ENCODE peak calls at places on chromosome 14, in eight cellular contexts. One of them, this sample, is unnamed.
A peak's percentile ranks its signal among the peaks of the same experiment; 100 is the strongest.

GRCh38 chr14:71720978-71721624 is 211.1 kb upstream of the RGS6 start:
- DNase-seq in CD4-positive, alpha-beta T cell: no peak
- DNase-seq in A549: peak; percentile 43
- DNase-seq in trophoblast cell: peak; percentile 86
- DNase-seq in right atrium auricular region: no peak
- DNase-seq in cardiac muscle cell: peak; percentile 35
- DNase-seq in right cardiac atrium: no peak
- DNase-seq in PC-9: no peak
- DNase-seq in this sample: no peak

GRCh38 chr14:69887740-69888657 is 8.8 kb downstream of the SMOC1 start:
- DNase-seq in CD4-positive, alpha-beta T cell: no peak
- DNase-seq in A549: no peak
- DNase-seq in trophoblast cell: no peak
- DNase-seq in right atrium auricular region: no peak
- DNase-seq in cardiac muscle cell: no peak
- DNase-seq in right cardiac atrium: no peak
- DNase-seq in PC-9: no peak
- DNase-seq in this sample: peak; percentile 61

GRCh38 chr14:84028205-84028604 is 1501.7 kb upstream of the FLRT2 start:
- DNase-seq in CD4-positive, alpha-beta T cell: no peak
- DNase-seq in A549: no peak
- DNase-seq in trophoblast cell: no peak
- DNase-seq in right atrium auricular region: no peak
- DNase-seq in cardiac muscle cell: no peak
- DNase-seq in right cardiac atrium: no peak
- DNase-seq in PC-9: no peak
- DNase-seq in this sample: no peak

GRCh38 chr14:52840916-52841315 is 49.5 kb upstream of the GNPNAT1 start:
- DNase-seq in CD4-positive, alpha-beta T cell: no peak
- DNase-seq in A549: peak; percentile 33
- DNase-seq in trophoblast cell: no peak
- DNase-seq in right atrium auricular region: peak; percentile 60
- DNase-seq in cardiac muscle cell: no peak
- DNase-seq in right cardiac atrium: peak; percentile 57
- DNase-seq in PC-9: no peak
- DNase-seq in this sample: no peak

GRCh38 chr14:49240383-49240782 is 345.8 kb downstream of the RPS29 start:
- DNase-seq in CD4-positive, alpha-beta T cell: no peak
- DNase-seq in A549: no peak
- DNase-seq in trophoblast cell: peak; percentile 24
- DNase-seq in right atrium auricular region: no peak
- DNase-seq in cardiac muscle cell: no peak
- DNase-seq in right cardiac atrium: no peak
- DNase-seq in PC-9: peak; percentile 69
- DNase-seq in this sample: no peak

GRCh38 chr14:64475585-64476273 is 10.4 kb downstream of the AKAP5 start:
- DNase-seq in CD4-positive, alpha-beta T cell: no peak
- DNase-seq in A549: no peak
- DNase-seq in trophoblast cell: no peak
- DNase-seq in right atrium auricular region: no peak
- DNase-seq in cardiac muscle cell: no peak
- DNase-seq in right cardiac atrium: no peak
- DNase-seq in PC-9: no peak
- DNase-seq in this sample: no peak

GRCh38 chr14:69612014-69612758 is 790 bp downstream of the SUSD6 start:
- DNase-seq in CD4-positive, alpha-beta T cell: peak; percentile 35
- DNase-seq in A549: peak; percentile 27
- DNase-seq in trophoblast cell: no peak
- DNase-seq in right atrium auricular region: no peak
- DNase-seq in cardiac muscle cell: no peak
- DNase-seq in right cardiac atrium: peak; percentile 69
- DNase-seq in PC-9: no peak
- DNase-seq in this sample: no peak

GRCh38 chr14:83534995-83535394 is 1994.9 kb upstream of the FLRT2 start:
- DNase-seq in CD4-positive, alpha-beta T cell: no peak
- DNase-seq in A549: no peak
- DNase-seq in trophoblast cell: no peak
- DNase-seq in right atrium auricular region: no peak
- DNase-seq in cardiac muscle cell: no peak
- DNase-seq in right cardiac atrium: no peak
- DNase-seq in PC-9: no peak
- DNase-seq in this sample: no peak

GRCh38 chr14:36022765-36023415 is 153.6 kb downstream of the PTCSC3 start:
- DNase-seq in CD4-positive, alpha-beta T cell: no peak
- DNase-seq in A549: no peak
- DNase-seq in trophoblast cell: no peak
- DNase-seq in right atrium auricular region: no peak
- DNase-seq in cardiac muscle cell: no peak
- DNase-seq in right cardiac atrium: no peak
- DNase-seq in PC-9: no peak
- DNase-seq in this sample: no peak

GRCh38 chr14:52268191-52269061 is 928 bp downstream of the PTGDR start:
- DNase-seq in CD4-positive, alpha-beta T cell: peak; percentile 2
- DNase-seq in A549: no peak
- DNase-seq in trophoblast cell: no peak
- DNase-seq in right atrium auricular region: no peak
- DNase-seq in cardiac muscle cell: peak; percentile 14
- DNase-seq in right cardiac atrium: peak; percentile 60
- DNase-seq in PC-9: no peak
- DNase-seq in this sample: no peak

GRCh38 chr14:92785601-92786426 is 8.3 kb upstream of the GOLGA5 start:
- DNase-seq in CD4-positive, alpha-beta T cell: no peak
- DNase-seq in A549: no peak
- DNase-seq in trophoblast cell: peak; percentile 70
- DNase-seq in right atrium auricular region: peak; percentile 82
- DNase-seq in cardiac muscle cell: no peak
- DNase-seq in right cardiac atrium: peak; percentile 93
- DNase-seq in PC-9: peak; percentile 69
- DNase-seq in this sample: no peak

GRCh38 chr14:61322011-61322798 is 826 bp downstream of the PRKCH start:
- DNase-seq in CD4-positive, alpha-beta T cell: peak; percentile 38
- DNase-seq in A549: peak; percentile 6
- DNase-seq in trophoblast cell: peak; percentile 74
- DNase-seq in right atrium auricular region: no peak
- DNase-seq in cardiac muscle cell: peak; percentile 12
- DNase-seq in right cardiac atrium: peak; percentile 76
- DNase-seq in PC-9: peak; percentile 71
- DNase-seq in this sample: no peak

GRCh38 chr14:64201296-64201695 is 92.9 kb downstream of the ESR2 start:
- DNase-seq in CD4-positive, alpha-beta T cell: no peak
- DNase-seq in A549: no peak
- DNase-seq in trophoblast cell: no peak
- DNase-seq in right atrium auricular region: no peak
- DNase-seq in cardiac muscle cell: no peak
- DNase-seq in right cardiac atrium: no peak
- DNase-seq in PC-9: no peak
- DNase-seq in this sample: no peak

GRCh38 chr14:38561657-38562056 is 305.8 kb upstream of the CLEC14A start:
- DNase-seq in CD4-positive, alpha-beta T cell: no peak
- DNase-seq in A549: no peak
- DNase-seq in trophoblast cell: no peak
- DNase-seq in right atrium auricular region: no peak
- DNase-seq in cardiac muscle cell: no peak
- DNase-seq in right cardiac atrium: no peak
- DNase-seq in PC-9: no peak
- DNase-seq in this sample: no peak
- H3K9me3 ChIP-seq in CD4-positive, alpha-beta T cell: peaks cover 19% of the 10 kb centered on the region
- H3K9me3 ChIP-seq in A549: peaks cover 3% of the 10 kb centered on the region
- H3K9me3 ChIP-seq in trophoblast cell: peaks cover 9% of the 10 kb centered on the region
- H3K9me3 ChIP-seq in right atrium auricular region: no peaks in the 10 kb centered on the region
- H3K9me3 ChIP-seq in cardiac muscle cell: no peaks in the 10 kb centered on the region
- H3K9me3 ChIP-seq in right cardiac atrium: no peaks in the 10 kb centered on the region
- H3K9me3 ChIP-seq in PC-9: no peaks in the 10 kb centered on the region
- H3K9me3 ChIP-seq in this sample: no peaks in the 10 kb centered on the region

GRCh38 chr14:76688373-76688671 is 72.9 kb upstream of the VASH1 start:
- DNase-seq in CD4-positive, alpha-beta T cell: no peak
- DNase-seq in A549: no peak
- DNase-seq in trophoblast cell: no peak
- DNase-seq in right atrium auricular region: no peak
- DNase-seq in cardiac muscle cell: no peak
- DNase-seq in right cardiac atrium: no peak
- DNase-seq in PC-9: no peak
- DNase-seq in this sample: no peak

GRCh38 chr14:76682367-76682766 is 78.9 kb upstream of the VASH1 start:
- DNase-seq in CD4-positive, alpha-beta T cell: no peak
- DNase-seq in A549: no peak
- DNase-seq in trophoblast cell: no peak
- DNase-seq in right atrium auricular region: no peak
- DNase-seq in cardiac muscle cell: no peak
- DNase-seq in right cardiac atrium: no peak
- DNase-seq in PC-9: no peak
- DNase-seq in this sample: no peak

GRCh38 chr14:76690502-76691105 is 70.7 kb upstream of the VASH1 start:
- DNase-seq in CD4-positive, alpha-beta T cell: no peak
- DNase-seq in A549: no peak
- DNase-seq in trophoblast cell: no peak
- DNase-seq in right atrium auricular region: no peak
- DNase-seq in cardiac muscle cell: no peak
- DNase-seq in right cardiac atrium: no peak
- DNase-seq in PC-9: no peak
- DNase-seq in this sample: no peak

GRCh38 chr14:76687611-76688372 is 73.5 kb upstream of the VASH1 start:
- DNase-seq in CD4-positive, alpha-beta T cell: no peak
- DNase-seq in A549: no peak
- DNase-seq in trophoblast cell: peak; percentile 95
- DNase-seq in right atrium auricular region: no peak
- DNase-seq in cardiac muscle cell: no peak
- DNase-seq in right cardiac atrium: no peak
- DNase-seq in PC-9: no peak
- DNase-seq in this sample: no peak

GRCh38 chr14:76686646-76687045 is 74.6 kb upstream of the VASH1 start:
- DNase-seq in CD4-positive, alpha-beta T cell: no peak
- DNase-seq in A549: no peak
- DNase-seq in trophoblast cell: no peak
- DNase-seq in right atrium auricular region: no peak
- DNase-seq in cardiac muscle cell: no peak
- DNase-seq in right cardiac atrium: no peak
- DNase-seq in PC-9: no peak
- DNase-seq in this sample: no peak
- H3K9me3 ChIP-seq in CD4-positive, alpha-beta T cell: peaks cover 41% of the 10 kb centered on the region
- H3K9me3 ChIP-seq in A549: peaks cover 30% of the 10 kb centered on the region
- H3K9me3 ChIP-seq in trophoblast cell: peaks cover 5% of the 10 kb centered on the region
- H3K9me3 ChIP-seq in right atrium auricular region: no peaks in the 10 kb centered on the region
- H3K9me3 ChIP-seq in cardiac muscle cell: no peaks in the 10 kb centered on the region
- H3K9me3 ChIP-seq in right cardiac atrium: no peaks in the 10 kb centered on the region
- H3K9me3 ChIP-seq in PC-9: peaks cover 9% of the 10 kb centered on the region
- H3K9me3 ChIP-seq in this sample: peaks cover 7% of the 10 kb centered on the region

GRCh38 chr14:74219277-74219676 is 20.0 kb upstream of the VSX2 start:
- DNase-seq in CD4-positive, alpha-beta T cell: no peak
- DNase-seq in A549: no peak
- DNase-seq in trophoblast cell: no peak
- DNase-seq in right atrium auricular region: no peak
- DNase-seq in cardiac muscle cell: no peak
- DNase-seq in right cardiac atrium: no peak
- DNase-seq in PC-9: no peak
- DNase-seq in this sample: no peak

GRCh38 chr14:74219806-74220205 is 19.4 kb upstream of the VSX2 start:
- DNase-seq in CD4-positive, alpha-beta T cell: no peak
- DNase-seq in A549: no peak
- DNase-seq in trophoblast cell: no peak
- DNase-seq in right atrium auricular region: no peak
- DNase-seq in cardiac muscle cell: no peak
- DNase-seq in right cardiac atrium: no peak
- DNase-seq in PC-9: no peak
- DNase-seq in this sample: no peak

GRCh38 chr14:74220991-74221390 is 18.3 kb upstream of the VSX2 start:
- DNase-seq in CD4-positive, alpha-beta T cell: no peak
- DNase-seq in A549: no peak
- DNase-seq in trophoblast cell: no peak
- DNase-seq in right atrium auricular region: no peak
- DNase-seq in cardiac muscle cell: no peak
- DNase-seq in right cardiac atrium: no peak
- DNase-seq in PC-9: no peak
- DNase-seq in this sample: no peak

GRCh38 chr14:74223016-74223415 is 16.2 kb upstream of the VSX2 start:
- DNase-seq in CD4-positive, alpha-beta T cell: no peak
- DNase-seq in A549: no peak
- DNase-seq in trophoblast cell: no peak
- DNase-seq in right atrium auricular region: no peak
- DNase-seq in cardiac muscle cell: no peak
- DNase-seq in right cardiac atrium: no peak
- DNase-seq in PC-9: no peak
- DNase-seq in this sample: no peak

GRCh38 chr14:74221741-74222140 is 17.5 kb upstream of the VSX2 start:
- DNase-seq in CD4-positive, alpha-beta T cell: no peak
- DNase-seq in A549: no peak
- DNase-seq in trophoblast cell: no peak
- DNase-seq in right atrium auricular region: no peak
- DNase-seq in cardiac muscle cell: no peak
- DNase-seq in right cardiac atrium: no peak
- DNase-seq in PC-9: no peak
- DNase-seq in this sample: no peak
- H3K9me3 ChIP-seq in CD4-positive, alpha-beta T cell: no peaks in the 10 kb centered on the region
- H3K9me3 ChIP-seq in A549: no peaks in the 10 kb centered on the region
- H3K9me3 ChIP-seq in trophoblast cell: no peaks in the 10 kb centered on the region
- H3K9me3 ChIP-seq in right atrium auricular region: no peaks in the 10 kb centered on the region
- H3K9me3 ChIP-seq in cardiac muscle cell: no peaks in the 10 kb centered on the region
- H3K9me3 ChIP-seq in right cardiac atrium: no peaks in the 10 kb centered on the region
- H3K9me3 ChIP-seq in PC-9: no peaks in the 10 kb centered on the region
- H3K9me3 ChIP-seq in this sample: no peaks in the 10 kb centered on the region

GRCh38 chr14:104238424-104239184 is 100.2 kb downstream of the KIF26A start:
- DNase-seq in CD4-positive, alpha-beta T cell: no peak
- DNase-seq in A549: no peak
- DNase-seq in trophoblast cell: no peak
- DNase-seq in right atrium auricular region: no peak
- DNase-seq in cardiac muscle cell: no peak
- DNase-seq in right cardiac atrium: no peak
- DNase-seq in PC-9: no peak
- DNase-seq in this sample: no peak

GRCh38 chr14:104232070-104232484 is 93.7 kb downstream of the KIF26A start:
- DNase-seq in CD4-positive, alpha-beta T cell: no peak
- DNase-seq in A549: no peak
- DNase-seq in trophoblast cell: no peak
- DNase-seq in right atrium auricular region: no peak
- DNase-seq in cardiac muscle cell: no peak
- DNase-seq in right cardiac atrium: no peak
- DNase-seq in PC-9: no peak
- DNase-seq in this sample: no peak

GRCh38 chr14:104239185-104239775 is 100.9 kb downstream of the KIF26A start:
- DNase-seq in CD4-positive, alpha-beta T cell: no peak
- DNase-seq in A549: no peak
- DNase-seq in trophoblast cell: no peak
- DNase-seq in right atrium auricular region: no peak
- DNase-seq in cardiac muscle cell: no peak
- DNase-seq in right cardiac atrium: no peak
- DNase-seq in PC-9: no peak
- DNase-seq in this sample: no peak

GRCh38 chr14:104237651-104238423 is 99.5 kb downstream of the KIF26A start:
- DNase-seq in CD4-positive, alpha-beta T cell: no peak
- DNase-seq in A549: no peak
- DNase-seq in trophoblast cell: no peak
- DNase-seq in right atrium auricular region: no peak
- DNase-seq in cardiac muscle cell: no peak
- DNase-seq in right cardiac atrium: no peak
- DNase-seq in PC-9: no peak
- DNase-seq in this sample: no peak

DNA sequence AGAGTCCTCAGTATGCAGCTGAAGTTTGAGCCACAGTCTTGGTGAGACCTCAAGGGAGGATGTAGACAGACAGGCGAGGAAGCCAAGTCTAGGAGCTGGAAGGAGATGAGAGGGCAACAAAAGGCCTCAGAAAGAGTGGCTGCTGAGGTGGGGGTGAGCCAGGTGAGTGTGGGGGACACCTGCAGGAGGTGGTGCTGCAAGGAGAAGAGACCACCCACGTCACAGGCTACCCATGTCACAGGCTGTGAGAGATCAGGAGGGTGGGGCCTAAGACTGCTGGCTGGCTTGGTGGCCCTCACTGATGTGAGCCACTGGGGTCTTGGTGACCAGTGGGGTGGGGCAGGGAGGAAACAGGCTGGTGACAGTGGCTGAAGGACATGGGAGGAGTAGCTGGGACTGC is 97.3 kb downstream of the KIF26A start:
- DNase-seq in CD4-positive, alpha-beta T cell: no peak
- DNase-seq in A549: no peak
- DNase-seq in trophoblast cell: no peak
- DNase-seq in right atrium auricular region: no peak
- DNase-seq in cardiac muscle cell: no peak
- DNase-seq in right cardiac atrium: no peak
- DNase-seq in PC-9: no peak
- DNase-seq in this sample: no peak
- H3K9me3 ChIP-seq in CD4-positive, alpha-beta T cell: peaks cover 12% of the 10 kb centered on the region
- H3K9me3 ChIP-seq in A549: peaks cover 22% of the 10 kb centered on the region
- H3K9me3 ChIP-seq in trophoblast cell: peaks cover 33% of the 10 kb centered on the region
- H3K9me3 ChIP-seq in right atrium auricular region: no peaks in the 10 kb centered on the region
- H3K9me3 ChIP-seq in cardiac muscle cell: no peaks in the 10 kb centered on the region
- H3K9me3 ChIP-seq in right cardiac atrium: no peaks in the 10 kb centered on the region
- H3K9me3 ChIP-seq in PC-9: no peaks in the 10 kb centered on the region
- H3K9me3 ChIP-seq in this sample: peaks cover 4% of the 10 kb centered on the region

This sample was measured in vagina.